ENCODE peak calls at places on chromosomes 7 and 10, in seven cellular contexts. U, H, T, Q, W, A and Y are unnamed samples.

GRCh38 chr7:54987772-54988171 is 31.0 kb upstream of the EGFR start:
- DNase-seq in U (no peak), H (no peak), T (no peak), Q (no peak), W (no peak), A (no peak), Y (no peak)

GRCh38 chr10:77823811-77824542 is 102.6 kb downstream of the DLG5 start:
- DNase-seq in U (no peak), H (no peak), T (no peak), Q (no peak), W (no peak), A (no peak), Y (peak; percentile 51)

GRCh38 chr10:36188054-36188453 is 546.0 kb upstream of the FZD8 start:
- DNase-seq in U (no peak), H (no peak), T (no peak), Q (no peak), W (peak; percentile 46), A (no peak), Y (no peak)

GRCh38 chr10:118590334-118590733 is 5.1 kb downstream of the PRLHR start:
- DNase-seq in U (peak; percentile 42), H (no peak), T (no peak), Q (no peak), W (peak; percentile 32), A (no peak), Y (peak; percentile 79)

GRCh38 chr10:131062621-131063260 is 248.8 kb downstream of the TCERG1L start:
- DNase-seq in U (no peak), H (no peak), T (no peak), Q (no peak), W (no peak), A (no peak), Y (no peak)

GRCh38 chr10:2925631-2926030 is 141.7 kb upstream of the PFKP start:
- DNase-seq in U (peak; percentile 55), H (peak; percentile 30), T (peak; percentile 83), Q (no peak), W (peak; percentile 30), A (peak; percentile 40), Y (peak; percentile 49)

GRCh38 chr10:89887830-89888229 is 186.4 kb downstream of the KIF20B start:
- DNase-seq in U (no peak), H (no peak), T (no peak), Q (no peak), W (no peak), A (no peak), Y (no peak)

GRCh38 chr10:6299234-6299633 is 96.5 kb downstream of the PFKFB3 start:
- DNase-seq in U (peak; percentile 73), H (peak; percentile 17), T (no peak), Q (no peak), W (no peak), A (no peak), Y (no peak)

GRCh38 chr10:81303656-81304055 is 571.3 kb upstream of the NRG3 start:
- DNase-seq in U (no peak), H (no peak), T (no peak), Q (no peak), W (no peak), A (no peak), Y (no peak)

GRCh38 chr10:123139521-123140163 is 3.9 kb downstream of the HMX3 start:
- DNase-seq in U (peak; percentile 72), H (peak; percentile 42), T (no peak), Q (no peak), W (no peak), A (peak; percentile 18), Y (no peak)

GRCh38 chr10:14380746-14381145 is 50.0 kb upstream of the FRMD4A start:
- DNase-seq in U (no peak), H (no peak), T (no peak), Q (no peak), W (no peak), A (no peak), Y (no peak)

GRCh38 chr7:2715341-2716231 is 27.6 kb downstream of the AMZ1 start:
- DNase-seq in U (no peak), H (no peak), T (no peak), Q (no peak), W (no peak), A (peak; percentile 57), Y (no peak)

GRCh38 chr7:130270947-130271790 is 4.5 kb downstream of the CPA2 start:
- DNase-seq in U (no peak), H (no peak), T (no peak), Q (no peak), W (no peak), A (no peak), Y (no peak)

GRCh38 chr10:96269438-96270300 is 1.7 kb downstream of the BLNK start:
- DNase-seq in U (no peak), H (peak; percentile 51), T (no peak), Q (no peak), W (no peak), A (no peak), Y (peak; percentile 36)

GRCh38 chr7:14807498-14807897 is 95.1 kb downstream of the DGKB start:
- DNase-seq in U (no peak), H (no peak), T (no peak), Q (no peak), W (no peak), A (no peak), Y (no peak)

GRCh38 chr10:36380538-36380937 is 738.4 kb upstream of the FZD8 start:
- DNase-seq in U (no peak), H (no peak), T (no peak), Q (no peak), W (no peak), A (no peak), Y (no peak)

GRCh38 chr10:1267568-1267967 is 211.4 kb downstream of the WDR37 start:
- DNase-seq in U (no peak), H (no peak), T (no peak), Q (no peak), W (no peak), A (no peak), Y (no peak)

GRCh38 chr10:49325916-49326783 is 27.2 kb downstream of the C10orf71 start:
- DNase-seq in U (no peak), H (no peak), T (no peak), Q (no peak), W (peak; percentile 16), A (no peak), Y (no peak)

GRCh38 chr10:119343001-119343601 is 135.7 kb downstream of the GRK5 start:
- DNase-seq in U (no peak), H (no peak), T (no peak), Q (peak; percentile 38), W (no peak), A (no peak), Y (no peak)

DNA sequence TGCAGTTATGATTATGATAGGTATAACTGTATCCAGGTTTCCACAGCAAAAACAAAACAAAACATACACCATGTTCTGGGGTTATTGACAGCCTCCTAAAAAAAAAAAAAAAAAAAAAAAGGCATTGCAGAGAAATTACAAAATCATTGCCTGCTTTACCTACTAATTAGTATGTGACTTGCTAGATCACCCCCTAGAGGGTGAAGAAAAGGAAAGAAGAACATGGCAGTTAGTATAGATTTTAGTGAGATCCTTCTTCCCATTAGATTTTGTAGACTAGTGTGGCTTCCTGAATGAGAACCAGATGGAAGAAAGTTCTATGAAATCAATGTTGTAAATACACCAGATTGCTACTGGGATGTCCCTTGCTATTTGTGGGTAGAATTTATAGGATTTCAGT is 24.0 kb upstream of the AGBL3 start:
- DNase-seq in U (no peak), H (no peak), T (no peak), Q (no peak), W (no peak), A (no peak), Y (no peak)
- H3K27ac ChIP-seq in U (no peak overlapping the region), H (no peak overlapping the region), T (no peak overlapping the region), Q (no peak overlapping the region), W (peak overlapping the region; percentile 11), A (no peak overlapping the region), Y (no peak overlapping the region)

DNA sequence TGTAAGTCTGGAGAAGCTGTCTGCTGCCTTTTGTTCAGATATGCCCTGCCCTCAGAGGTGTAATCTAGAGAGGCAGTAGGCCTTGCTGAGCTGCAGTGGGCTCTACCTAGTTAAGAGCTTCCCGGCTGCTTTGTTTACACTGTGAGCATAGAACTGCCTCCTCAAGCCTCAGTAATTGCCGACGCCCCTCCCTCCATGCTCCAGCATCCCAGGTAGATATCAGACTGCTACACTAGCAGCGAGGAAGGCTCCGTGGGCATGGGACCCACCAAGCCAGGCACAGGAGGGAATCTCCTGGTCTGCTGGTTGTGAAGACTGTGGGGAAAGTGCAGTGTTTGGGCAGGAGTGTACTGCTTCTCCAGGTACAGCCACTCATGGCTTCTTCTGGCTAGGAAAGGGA is 26.4 kb upstream of the CXCL12 start:
- DNase-seq in U (no peak), H (no peak), T (no peak), Q (no peak), W (no peak), A (no peak), Y (no peak)
- TF ChIP-seq CTCF in U (no peak), H (no peak), T (no peak), Q (no peak), W (no peak), A (no peak), Y (no peak)

GRCh38 chr7:26420600-26420999 is 128.9 kb downstream of the SNX10 start:
- DNase-seq in U (no peak), H (no peak), T (no peak), Q (no peak), W (no peak), A (no peak), Y (no peak)
- TF ChIP-seq POLR2A in U (no peak), H (no peak), T (no peak), Q (no peak), W (no peak), A (no peak), Y (no peak)

DNA sequence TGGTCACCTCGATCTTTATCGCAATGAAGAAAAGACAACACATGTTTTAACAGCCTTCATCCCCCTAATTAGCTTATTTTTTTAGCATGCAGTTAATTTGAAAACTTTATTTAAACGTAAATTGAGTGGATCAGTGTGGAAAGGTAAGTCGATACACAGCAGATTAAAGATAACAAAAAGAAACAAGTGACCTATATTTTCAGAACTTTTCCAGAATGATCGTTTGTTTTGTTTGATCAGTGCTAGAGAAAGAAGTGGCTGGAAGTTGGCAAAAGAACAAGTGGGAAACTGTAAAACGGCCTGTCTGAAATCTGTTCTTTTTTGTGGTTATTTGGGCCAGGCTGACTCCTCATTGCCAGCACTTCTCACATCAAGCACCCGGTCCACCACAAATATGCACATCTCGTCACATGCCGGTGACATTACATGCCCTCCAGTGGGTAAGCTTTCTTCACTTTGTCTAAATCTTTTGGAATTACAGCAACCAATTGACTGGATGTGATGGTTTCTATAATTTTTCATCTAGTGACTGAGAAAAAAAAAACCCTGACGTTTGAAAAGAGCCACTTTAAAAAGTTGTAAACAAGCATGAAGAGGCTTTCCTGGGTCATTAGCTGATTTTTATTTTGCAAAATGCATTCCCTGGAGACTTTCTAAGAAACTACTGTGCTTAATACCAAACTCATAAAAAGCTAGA is 33.2 kb downstream of the C7orf33 start:
- DNase-seq in U (no peak), H (no peak), T (no peak), Q (no peak), W (no peak), A (peak; percentile 5), Y (peak; percentile 53)
- H3K27ac ChIP-seq in U (peak overlapping the region; percentile 50), H (no peak overlapping the region), T (no peak overlapping the region), Q (no peak overlapping the region), W (no peak overlapping the region), A (no peak overlapping the region), Y (no peak overlapping the region)

GRCh38 chr7:151459726-151460473 is 20.0 kb upstream of the CRYGN start:
- DNase-seq in U (peak; percentile 69), H (peak; percentile 87), T (peak; percentile 86), Q (peak; percentile 84), W (peak; percentile 73), A (peak; percentile 86), Y (peak; percentile 87)
- TF ChIP-seq CTCF in U (peak; percentile 22), H (peak; percentile 15), T (peak; percentile 17), Q (no peak), W (peak; percentile 30), A (peak; percentile 50), Y (peak; percentile 45)